ENCODE peak calls at places on chromosome 9, in nine cellular contexts. D, B, V, Y, L, F, W, I and R are unnamed samples. For H3K4me1, the result is how much of the 10 kb centered on the place peaks cover.

GRCh38 chr9:118643118-118643517 is 726.1 kb downstream of the BRINP1 start:
- DNase-seq in B (peak), Y (no peak), F (no peak), I (peak), V (no peak), L (peak), D (no peak), W (no peak), R (no peak)

GRCh38 chr9:10875752-10876151 is 262.9 kb upstream of the PTPRD start:
- DNase-seq in Y (no peak), L (no peak), F (no peak), D (no peak), I (no peak), W (no peak), V (no peak), B (no peak), R (no peak)

GRCh38 chr9:105114956-105115728 is 129.3 kb upstream of the SLC44A1 start:
- DNase-seq in Y (no peak), V (no peak), D (peak), L (no peak), B (no peak), F (peak), W (peak), I (peak), R (peak)

GRCh38 chr9:127833555-127833954 is 20.9 kb downstream of the ENG start:
- DNase-seq in V (no peak), F (no peak), D (no peak), L (no peak), B (no peak), W (no peak), I (no peak), Y (no peak), R (no peak)

GRCh38 chr9:27247756-27248155 is 49.2 kb downstream of the EQTN start:
- DNase-seq in B (peak), I (peak), V (no peak), L (peak), D (no peak), W (no peak), Y (no peak), F (peak), R (peak)

GRCh38 chr9:36937951-36938350 is 96.1 kb downstream of the PAX5 start:
- DNase-seq in V (no peak), D (no peak), Y (no peak), I (peak), F (no peak), L (no peak), B (no peak), W (no peak), R (no peak)

GRCh38 chr9:124452326-124452725 is 2.1 kb downstream of the ADGRD2 start:
- DNase-seq in F (no peak), W (peak), B (no peak), L (no peak), V (no peak), D (no peak), Y (no peak), I (no peak), R (no peak)

GRCh38 chr9:6034954-6035353 is 19.5 kb upstream of the RANBP6 start:
- DNase-seq in B (peak), D (no peak), V (no peak), F (no peak), Y (no peak), W (no peak), I (no peak), L (no peak), R (no peak)

GRCh38 chr9:126393876-126394275 is 67.2 kb downstream of the MVB12B start:
- DNase-seq in D (no peak), V (no peak), F (no peak), B (no peak), W (no peak), I (no peak), L (no peak), Y (no peak), R (no peak)

GRCh38 chr9:110007477-110008270 is 200.3 kb downstream of the C9orf152 start:
- DNase-seq in B (no peak), I (no peak), Y (no peak), V (no peak), W (no peak), F (no peak), L (no peak), D (peak), R (no peak)

GRCh38 chr9:21027295-21027694 is 4.1 kb downstream of the HACD4 start:
- DNase-seq in V (no peak), I (no peak), W (no peak), Y (no peak), F (no peak), B (no peak), L (no peak), D (no peak), R (no peak)

GRCh38 chr9:70588381-70588780 is 173.9 kb upstream of the KLF9 start:
- DNase-seq in V (no peak), F (no peak), Y (no peak), I (no peak), L (no peak), D (no peak), W (no peak), B (no peak), R (no peak)

GRCh38 chr9:100281676-100282387 is 70.9 kb downstream of the TEX10 start:
- DNase-seq in W (no peak), F (no peak), L (no peak), D (no peak), Y (no peak), I (no peak), V (no peak), B (no peak), R (no peak)

GRCh38 chr9:131478911-131479310 is 23.8 kb upstream of the POMT1 start:
- DNase-seq in V (no peak), F (no peak), B (no peak), D (no peak), W (no peak), L (no peak), I (no peak), Y (no peak), R (no peak)

GRCh38 chr9:137148661-137149060 is 9.7 kb downstream of the GRIN1 start:
- DNase-seq in W (no peak), L (no peak), F (no peak), I (no peak), Y (no peak), D (no peak), V (no peak), B (no peak), R (no peak)

GRCh38 chr9:21357479-21358290 is 7.0 kb upstream of the IFNA6 start:
- DNase-seq in B (no peak), I (no peak), D (peak), Y (no peak), L (no peak), F (no peak), W (no peak), V (no peak), R (no peak)

GRCh38 chr9:104836235-104836634 is 72.3 kb downstream of the NIPSNAP3B start:
- DNase-seq in D (no peak), Y (no peak), L (no peak), W (no peak), B (no peak), V (no peak), F (no peak), I (no peak), R (no peak)

GRCh38 chr9:137807721-137808703 is 69.6 kb upstream of the CACNA1B start:
- DNase-seq in Y (no peak), L (no peak), V (no peak), I (no peak), F (no peak), B (no peak), D (no peak), W (no peak), R (no peak)

GRCh38 chr9:105299190-105299854 is 54.9 kb downstream of the SLC44A1 start:
- DNase-seq in B (peak), L (no peak), I (peak), D (no peak), F (peak), W (no peak), V (no peak), Y (no peak), R (peak)

GRCh38 chr9:10052916-10053315 is 559.9 kb downstream of the PTPRD start:
- DNase-seq in L (no peak), D (no peak), I (no peak), F (no peak), Y (no peak), V (no peak), W (no peak), B (no peak), R (no peak)

DNA sequence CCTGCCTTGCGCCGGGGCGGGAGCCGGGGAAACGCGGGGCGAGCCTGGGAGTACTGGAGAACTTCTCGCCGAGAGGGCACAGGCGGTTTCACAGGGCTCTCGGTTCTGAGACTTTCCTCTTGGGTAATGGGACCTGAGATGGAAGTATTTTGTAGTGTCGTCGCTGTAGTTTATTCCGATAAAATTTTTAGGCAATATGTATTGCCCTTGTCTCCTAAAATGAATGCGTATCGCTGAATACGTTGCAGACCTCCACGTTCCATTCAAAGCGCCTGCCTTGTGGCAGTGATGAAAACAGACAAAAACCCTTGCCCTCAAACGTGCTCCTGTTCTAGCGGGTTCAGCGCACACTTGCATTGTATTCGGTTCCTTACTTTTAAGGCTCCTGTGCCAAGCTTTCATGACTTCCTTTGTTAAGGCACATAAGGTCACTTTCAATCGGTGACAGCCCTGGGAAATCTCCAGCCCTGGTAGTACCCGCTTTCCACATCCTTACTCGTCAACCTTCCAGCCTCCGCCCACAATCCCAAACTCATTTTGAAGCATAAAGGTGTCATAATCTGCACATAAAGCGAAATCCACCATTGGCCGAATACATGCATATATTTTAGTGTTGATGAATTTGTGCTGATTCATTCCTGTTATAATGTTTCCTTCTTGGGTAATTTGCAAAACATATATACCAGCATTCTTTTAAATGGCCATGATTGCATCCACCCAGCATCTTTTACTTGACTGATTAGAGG is 694 bp downstream of the RMI1 start:
- DNase-seq in W (peak), D (no peak), L (no peak), I (peak), B (peak), V (no peak), F (peak), Y (no peak), R (peak)
- TF ChIP-seq EP300 in W (no peak), D (no peak), L (no peak), I (no peak), B (no peak), V (no peak), F (no peak), Y (no peak), R (no peak)

GRCh38 chr9:90974643-90975245 is 173.1 kb downstream of the SYK start:
- DNase-seq in W (no peak), F (no peak), D (no peak), Y (no peak), V (no peak), I (no peak), L (no peak), B (no peak), R (no peak)
- H3K4me1 ChIP-seq in W (under half), F (under half), D (under half), Y (under half), V (under half), I (under half), L (under half), B (under half), R (under half)

DNA sequence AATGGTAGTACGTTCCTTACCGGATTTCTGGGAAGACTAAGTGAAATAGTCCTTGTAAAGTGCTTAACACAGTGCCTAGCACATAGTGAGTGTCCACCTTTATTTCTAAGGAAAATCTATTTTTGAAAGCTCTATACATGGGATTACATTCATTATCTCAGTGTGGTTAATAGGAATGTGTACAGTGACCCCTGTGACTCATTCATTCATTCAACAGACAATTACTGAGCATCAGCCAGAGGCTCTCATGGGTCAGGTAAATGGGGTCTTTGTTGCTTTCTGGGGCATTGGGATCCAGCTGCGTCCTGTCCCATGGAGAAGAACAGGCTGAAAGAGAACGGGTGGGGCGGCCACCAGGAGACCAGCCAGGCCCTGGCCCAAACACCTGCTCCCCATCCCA is 226.2 kb upstream of the TBC1D2 start:
- DNase-seq in D (no peak), F (no peak), B (no peak), L (no peak), W (no peak), Y (no peak), V (no peak), I (no peak), R (no peak)
- TF ChIP-seq EP300 in D (no peak), F (no peak), B (no peak), L (no peak), W (no peak), Y (no peak), V (no peak), I (no peak), R (no peak)

DNA sequence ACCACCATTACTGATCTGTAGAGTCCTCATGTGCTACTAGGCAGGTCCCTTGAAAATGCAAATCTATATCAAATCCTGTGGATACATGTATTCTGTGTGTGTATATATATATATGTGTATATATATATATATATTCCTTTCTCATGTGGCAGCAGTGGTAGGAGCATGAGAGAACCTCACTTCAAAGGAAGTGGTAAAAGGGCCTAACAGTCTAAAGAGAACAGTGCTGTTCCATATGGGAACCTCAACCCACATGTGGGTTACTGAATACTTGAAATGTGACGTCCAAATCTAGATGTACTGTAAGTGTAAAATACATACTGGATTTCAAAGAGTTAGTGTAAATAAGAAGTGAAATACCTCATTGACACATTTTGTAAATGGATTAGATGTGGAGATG is 5.4 kb downstream of the SLC46A2 start:
- DNase-seq in V (no peak), I (no peak), L (no peak), Y (no peak), W (no peak), B (no peak), F (no peak), D (no peak), R (no peak)
- H3K4me1 ChIP-seq in V (under half), I (under half), L (under half), Y (under half), W (under half), B (under half), F (under half), D (under half), R (under half)

GRCh38 chr9:92992549-92992948 is 45.2 kb downstream of the FGD3 start:
- DNase-seq in V (no peak), B (no peak), Y (no peak), F (no peak), W (no peak), D (no peak), L (no peak), I (no peak), R (no peak)

GRCh38 chr9:92988215-92988731 is 41.0 kb downstream of the FGD3 start:
- DNase-seq in V (no peak), F (no peak), Y (no peak), I (no peak), B (no peak), W (no peak), L (no peak), D (no peak), R (no peak)

GRCh38 chr9:92986175-92987110 is 39.1 kb downstream of the FGD3 start:
- DNase-seq in F (no peak), Y (no peak), V (no peak), B (peak), I (no peak), L (no peak), D (no peak), W (no peak), R (no peak)

GRCh38 chr9:92990461-92990860 is 43.1 kb downstream of the FGD3 start:
- DNase-seq in V (no peak), W (no peak), D (no peak), F (no peak), B (no peak), L (no peak), I (no peak), Y (no peak), R (no peak)

DNA sequence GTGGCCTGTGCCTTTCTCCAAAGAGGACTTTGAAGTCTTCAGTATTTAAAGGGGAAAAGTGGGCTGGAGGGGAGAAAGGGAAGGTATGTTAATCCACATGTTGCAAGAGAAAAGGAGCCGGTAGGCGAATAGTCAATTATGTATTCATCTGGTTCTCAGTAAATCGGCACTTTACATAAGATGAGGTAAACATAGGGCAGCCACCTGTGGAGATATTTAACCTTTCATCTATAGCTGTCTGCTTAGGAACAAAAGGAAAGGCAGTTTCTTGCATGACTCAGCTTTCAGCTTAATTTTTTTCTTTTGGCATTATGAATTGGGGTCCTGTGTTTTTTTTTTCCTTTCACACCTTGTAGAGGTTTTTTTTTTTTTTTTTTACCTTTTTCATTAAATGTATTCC is 42.2 kb downstream of the FGD3 start:
- DNase-seq in B (no peak), Y (no peak), I (no peak), F (no peak), L (no peak), W (no peak), V (no peak), D (no peak), R (no peak)
- TF ChIP-seq EP300 in B (no peak), Y (no peak), I (no peak), F (no peak), L (no peak), W (no peak), V (no peak), D (no peak), R (no peak)

DNA sequence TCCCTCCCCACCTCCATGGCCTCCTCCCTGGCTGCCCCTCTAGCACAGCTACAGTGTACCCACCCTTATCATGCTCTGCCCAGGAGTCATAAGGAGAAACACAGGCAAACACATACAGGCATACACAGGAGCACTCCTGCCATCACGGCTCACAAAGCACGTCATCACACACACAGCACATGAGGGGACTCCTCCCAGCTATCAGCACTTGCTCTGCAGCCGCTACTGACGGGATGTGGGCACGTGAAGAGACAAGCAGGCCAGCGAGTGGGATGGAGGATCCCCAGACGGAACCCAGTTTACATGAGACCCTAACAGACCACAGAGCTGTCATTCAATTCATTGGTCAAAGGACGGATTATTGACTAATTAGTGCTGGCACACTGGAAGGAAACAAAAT is 53.7 kb downstream of the SEMA4D start:
- DNase-seq in Y (no peak), L (no peak), D (no peak), F (peak), B (no peak), I (no peak), W (no peak), V (no peak), R (no peak)
- H3K4me1 ChIP-seq in Y (under half), L (under half), D (half or more), F (under half), B (under half), I (under half), W (under half), V (half or more), R (half or more)

GRCh38 chr9:96020822-96021615 is 145.5 kb downstream of the ERCC6L2 start:
- DNase-seq in B (no peak), Y (peak), W (no peak), I (no peak), D (no peak), V (no peak), F (peak), L (peak), R (no peak)
- TF ChIP-seq EP300 in B (no peak), Y (no peak), W (no peak), I (no peak), D (no peak), V (no peak), F (no peak), L (no peak), R (no peak)